ENCODE peak calls at places on chromosomes 2 and 18, in nine cellular contexts. X is KG1; H is sigmoid colon; O is glutamatergic neuron; N is H54; J is neuronal stem cell; Z is kidney; Q is CD4-positive, alpha-beta T cell; F is GM04503. D is an unnamed sample.

GRCh38 chr2:218398437-218399390 is 954 bp upstream of the CTDSP1 start:
- DNase-seq in X (peak; percentile 52), Q (peak; percentile 47), Z (peak; percentile 97), H (peak; percentile 94), O (no peak), F (peak; percentile 20), J (peak; percentile 31), N (no peak), D (peak; percentile 88)

GRCh38 chr18:41655074-41655473 is 300.0 kb upstream of the PIK3C3 start:
- DNase-seq in Q (no peak), J (no peak), H (no peak), X (no peak), N (no peak), Z (no peak), O (no peak), F (no peak), D (no peak)

GRCh38 chr2:157858846-157859245 is 17.3 kb downstream of the ACVR1 start:
- DNase-seq in Q (no peak), F (no peak), H (no peak), N (no peak), J (no peak), Z (no peak), X (no peak), O (no peak), D (no peak)

GRCh38 chr2:73243884-73244570 is 9.9 kb downstream of the CCT7 start:
- DNase-seq in O (peak; percentile 30), F (peak; percentile 49), N (no peak), H (no peak), X (no peak), J (no peak), Q (no peak), Z (no peak), D (no peak)

GRCh38 chr18:35029103-35029502 is 12.1 kb upstream of the MAPRE2 start:
- DNase-seq in X (no peak), J (no peak), O (no peak), H (no peak), Z (peak; percentile 74), Q (no peak), N (no peak), F (no peak), D (no peak)

GRCh38 chr2:6982484-6982883 is 65.3 kb downstream of the RNF144A start:
- DNase-seq in Q (no peak), O (no peak), N (no peak), X (no peak), J (no peak), H (no peak), Z (no peak), F (no peak), D (no peak)

GRCh38 chr18:71239111-71239624 is 950.3 kb downstream of the SOCS6 start:
- DNase-seq in Q (no peak), N (no peak), J (no peak), H (no peak), X (no peak), F (no peak), Z (no peak), O (no peak), D (no peak)

GRCh38 chr18:13583567-13584245 is 142.7 kb downstream of the FAM210A start:
- DNase-seq in X (no peak), O (no peak), F (no peak), H (no peak), Q (no peak), N (no peak), Z (no peak), J (peak; percentile 21), D (peak; percentile 81)

GRCh38 chr2:205590759-205591158 is 91.5 kb upstream of the NRP2 start:
- DNase-seq in Z (no peak), X (no peak), F (peak; percentile 37), Q (no peak), H (no peak), O (no peak), N (no peak), J (no peak), D (no peak)

GRCh38 chr2:174878537-174879147 is 114.4 kb upstream of the CHRNA1 start:
- DNase-seq in J (no peak), N (no peak), H (no peak), Z (no peak), Q (no peak), X (no peak), F (no peak), O (no peak), D (no peak)

GRCh38 chr2:96914332-96914731 is 44.5 kb upstream of the SEMA4C start:
- DNase-seq in Q (no peak), N (no peak), Z (no peak), O (no peak), F (peak; percentile 27), H (no peak), J (no peak), X (no peak), D (no peak)

GRCh38 chr2:7595181-7595580 is 678.0 kb downstream of the RNF144A start:
- DNase-seq in J (no peak), X (no peak), O (no peak), Q (no peak), Z (no peak), F (no peak), N (no peak), H (no peak), D (no peak)

GRCh38 chr18:8659609-8660242 is 45.6 kb upstream of the MTCL1 start:
- DNase-seq in J (no peak), N (no peak), H (no peak), O (no peak), Q (no peak), X (no peak), Z (no peak), F (no peak), D (peak; percentile 58)

GRCh38 chr2:239052046-239052445 is 204.2 kb downstream of the TWIST2 start:
- DNase-seq in Q (no peak), F (no peak), Z (no peak), N (no peak), O (no peak), H (peak; percentile 43), X (no peak), J (no peak), D (no peak)

GRCh38 chr2:7999683-8000476 is 682.0 kb upstream of the ID2 start:
- DNase-seq in H (no peak), Z (no peak), O (no peak), F (no peak), J (no peak), Q (no peak), N (no peak), X (no peak), D (no peak)

GRCh38 chr2:199405241-199405640 is 52.5 kb downstream of the SATB2 start:
- DNase-seq in O (no peak), Z (no peak), H (no peak), F (no peak), J (no peak), N (peak; percentile 7), Q (no peak), X (no peak), D (no peak)

GRCh38 chr2:73172963-73173362 is 29.4 kb upstream of the NOTO start:
- DNase-seq in Z (no peak), H (no peak), F (no peak), N (no peak), X (no peak), Q (no peak), O (no peak), J (no peak), D (no peak)

GRCh38 chr2:208235860-208236259 is 19.0 kb downstream of the IDH1 start:
- DNase-seq in H (no peak), O (no peak), X (no peak), F (no peak), N (no peak), Q (no peak), J (no peak), Z (no peak), D (no peak)

GRCh38 chr2:54808642-54809041 is 85.2 kb downstream of the EML6 start:
- DNase-seq in Z (no peak), H (no peak), O (no peak), J (no peak), F (peak; percentile 74), Q (no peak), X (no peak), N (no peak), D (no peak)

GRCh38 chr2:3238951-3239841 is 138.4 kb downstream of the EIPR1 start:
- DNase-seq in J (no peak), O (no peak), X (no peak), Z (no peak), F (no peak), Q (no peak), N (no peak), H (no peak), D (no peak)

GRCh38 chr18:23226930-23227728 is 91.8 kb downstream of the CABLES1 start:
- DNase-seq in H (peak; percentile 86), J (no peak), Q (no peak), X (no peak), F (peak; percentile 67), Z (no peak), O (no peak), N (peak; percentile 15), D (peak; percentile 47)

GRCh38 chr2:196987654-196988364 is 61.3 kb upstream of the PGAP1 start:
- DNase-seq in X (no peak), Z (no peak), Q (no peak), H (no peak), J (no peak), N (peak; percentile 51), F (peak; percentile 95), O (no peak), D (no peak)

GRCh38 chr18:78603102-78603501 is 376.5 kb upstream of the SALL3 start:
- DNase-seq in N (no peak), H (no peak), F (no peak), X (no peak), J (no peak), Z (no peak), O (no peak), Q (no peak), D (no peak)

GRCh38 chr18:72086421-72086820 is 457.7 kb downstream of the CBLN2 start:
- DNase-seq in X (no peak), F (no peak), O (no peak), J (no peak), H (no peak), Z (no peak), Q (no peak), N (no peak), D (no peak)

GRCh38 chr2:36380624-36381481 is 25.3 kb downstream of the CRIM1 start:
- DNase-seq in Z (peak; percentile 91), O (no peak), N (peak; percentile 67), F (no peak), H (no peak), J (peak; percentile 42), X (no peak), Q (no peak), D (no peak)

GRCh38 chr18:45567123-45567522 is 48.2 kb upstream of the SLC14A2 start:
- DNase-seq in J (no peak), Z (no peak), Q (no peak), X (no peak), H (no peak), N (no peak), O (no peak), F (no peak), D (no peak)

GRCh38 chr18:22275706-22276333 is 106.4 kb downstream of the GATA6 start:
- DNase-seq in J (no peak), F (no peak), Q (no peak), H (no peak), X (no peak), O (no peak), Z (no peak), N (no peak), D (no peak)

GRCh38 chr2:62054029-62054791 is 141.7 kb upstream of the B3GNT2 start:
- DNase-seq in X (no peak), Z (no peak), J (no peak), H (no peak), O (no peak), F (no peak), N (no peak), Q (no peak), D (no peak)

GRCh38 chr2:143489135-143489534 is 359.9 kb downstream of the ARHGAP15 start:
- DNase-seq in F (no peak), J (no peak), H (no peak), O (no peak), N (peak; percentile 5), Q (no peak), X (no peak), Z (no peak), D (no peak)

GRCh38 chr2:149028377-149028776 is 10.1 kb upstream of the LYPD6B start:
- DNase-seq in Q (no peak), Z (no peak), N (no peak), F (no peak), O (no peak), J (no peak), H (no peak), X (no peak), D (no peak)

GRCh38 chr18:13539050-13539449 is 187.3 kb downstream of the FAM210A start:
- DNase-seq in Z (no peak), X (no peak), O (no peak), J (no peak), H (no peak), N (no peak), Q (peak; percentile 25), F (no peak), D (no peak)

D was measured in upper lobe of left lung.